ENCODE peak calls at places on chromosomes 2 and 18, in six cellular contexts. W, B, V, N, I and M are unnamed samples.

GRCh38 chr2:238285653-238286082 is 2.7 kb downstream of the PER2 start:
- DNase-seq in W (peak), B (no peak), V (peak), N (peak), I (peak), M (peak)

GRCh38 chr2:63057249-63058148 is 6.9 kb downstream of the OTX1 start:
- DNase-seq in W (no peak), B (no peak), V (no peak), N (no peak), I (no peak), M (no peak)

GRCh38 chr2:96763511-96764252 is 3.0 kb downstream of the CNNM4 start:
- DNase-seq in W (peak), B (peak), V (no peak), N (no peak), I (no peak), M (no peak)

GRCh38 chr18:24315170-24315569 is 82.5 kb downstream of the OSBPL1A start:
- DNase-seq in W (peak), B (peak), V (no peak), N (peak), I (no peak), M (peak)

GRCh38 chr18:574456-575228 is 5.5 kb upstream of the CETN1 start:
- DNase-seq in W (no peak), B (no peak), V (no peak), N (no peak), I (no peak), M (no peak)

GRCh38 chr2:240160291-240161086 is 20.0 kb upstream of the OTOS start:
- DNase-seq in W (no peak), B (no peak), V (peak), N (no peak), I (peak), M (no peak)

GRCh38 chr2:216235462-216235861 is 126.3 kb downstream of the XRCC5 start:
- DNase-seq in W (no peak), B (no peak), V (no peak), N (no peak), I (no peak), M (no peak)

GRCh38 chr2:215831296-215831913 is 181.9 kb downstream of the MREG start:
- DNase-seq in W (peak), B (no peak), V (no peak), N (peak), I (no peak), M (no peak)

GRCh38 chr2:169013628-169014026 is 17.5 kb downstream of the ABCB11 start:
- DNase-seq in W (no peak), B (no peak), V (no peak), N (no peak), I (no peak), M (no peak)

GRCh38 chr18:54150226-54150625 is 74.2 kb downstream of the MBD2 start:
- DNase-seq in W (no peak), B (no peak), V (no peak), N (no peak), I (no peak), M (no peak)

GRCh38 chr2:134234535-134234934 is 19.3 kb upstream of the MGAT5 start:
- DNase-seq in W (no peak), B (no peak), V (no peak), N (no peak), I (no peak), M (no peak)

GRCh38 chr2:237202288-237203030 is 116.8 kb downstream of the COPS8 start:
- DNase-seq in W (no peak), B (no peak), V (peak), N (no peak), I (no peak), M (no peak)

GRCh38 chr2:223759569-223760430 is 77.6 kb downstream of the AP1S3 start:
- DNase-seq in W (peak), B (no peak), V (no peak), N (peak), I (no peak), M (no peak)

GRCh38 chr18:31161757-31162418 is 768 bp downstream of the DSC1 start:
- DNase-seq in W (no peak), B (no peak), V (no peak), N (peak), I (no peak), M (no peak)

GRCh38 chr2:19759880-19760279 is 141.9 kb downstream of the TTC32 start:
- DNase-seq in W (no peak), B (no peak), V (no peak), N (no peak), I (no peak), M (no peak)

GRCh38 chr2:181742908-181743722 is 62.8 kb upstream of the NEUROD1 start:
- DNase-seq in W (peak), B (peak), V (no peak), N (peak), I (no peak), M (peak)

GRCh38 chr2:161427413-161428239 is 11.5 kb downstream of the TBR1 start:
- DNase-seq in W (peak), B (no peak), V (no peak), N (no peak), I (peak), M (no peak)

GRCh38 chr2:101431486-101431885 is 43.4 kb downstream of the RFX8 start:
- DNase-seq in W (peak), B (no peak), V (no peak), N (no peak), I (no peak), M (no peak)

GRCh38 chr2:147623328-147623727 is 221.5 kb upstream of the ACVR2A start:
- DNase-seq in W (no peak), B (peak), V (no peak), N (no peak), I (no peak), M (no peak)

GRCh38 chr2:242031481-242032019 is 162.0 kb downstream of the RTP5 start:
- DNase-seq in W (peak), B (peak), V (peak), N (peak), I (no peak), M (peak)

GRCh38 chr2:226756131-226756530 is 43.5 kb downstream of the IRS1 start:
- DNase-seq in W (peak), B (peak), V (no peak), N (peak), I (no peak), M (peak)

GRCh38 chr2:200540793-200541192 is 14.8 kb downstream of the SGO2 start:
- DNase-seq in W (no peak), B (no peak), V (no peak), N (no peak), I (no peak), M (no peak)

GRCh38 chr18:75125359-75126331 is 83.3 kb downstream of the PTGR3 start:
- DNase-seq in W (no peak), B (no peak), V (no peak), N (peak), I (peak), M (no peak)

GRCh38 chr18:46148810-46149209 is 44.6 kb downstream of the HAUS1 start:
- DNase-seq in W (peak), B (peak), V (no peak), N (peak), I (no peak), M (no peak)

GRCh38 chr2:119429225-119430000 is 2.2 kb upstream of the TMEM37 start:
- DNase-seq in W (peak), B (no peak), V (no peak), N (no peak), I (no peak), M (no peak)

GRCh38 chr2:119431976-119432881 is 575 bp downstream of the TMEM37 start:
- DNase-seq in W (peak), B (no peak), V (peak), N (peak), I (peak), M (no peak)

GRCh38 chr2:119428488-119429224 is 3.0 kb upstream of the TMEM37 start:
- DNase-seq in W (no peak), B (no peak), V (no peak), N (no peak), I (no peak), M (no peak)

GRCh38 chr2:119431155-119431975 is at the start of gene TMEM37:
- DNase-seq in W (peak), B (no peak), V (peak), N (peak), I (peak), M (no peak)

GRCh38 chr2:119430023-119430498 is 1.6 kb upstream of the TMEM37 start:
- DNase-seq in W (no peak), B (no peak), V (no peak), N (no peak), I (no peak), M (no peak)
- H3K27ac ChIP-seq in W (no peak), B (no peak), V (no peak), N (no peak), I (peak), M (no peak)

GRCh38 chr2:106030287-106031268 is 163.5 kb downstream of the UXS1 start:
- DNase-seq in W (peak), B (no peak), V (peak), N (peak), I (peak), M (peak)
- H3K4me3 ChIP-seq in W (no peak), B (no peak), V (no peak), N (no peak), I (no peak), M (peak)

GRCh38 chr2:151575338-151575737 is 158.9 kb downstream of the NEB start:
- DNase-seq in W (peak), B (no peak), V (no peak), N (peak), I (no peak), M (no peak)

GRCh38 chr2:151577116-151577515 is 157.2 kb downstream of the NEB start:
- DNase-seq in W (no peak), B (no peak), V (no peak), N (no peak), I (no peak), M (no peak)

GRCh38 chr2:151570191-151570590 is 160.5 kb downstream of the RIF1 start:
- DNase-seq in W (no peak), B (no peak), V (no peak), N (no peak), I (no peak), M (no peak)

DNA sequence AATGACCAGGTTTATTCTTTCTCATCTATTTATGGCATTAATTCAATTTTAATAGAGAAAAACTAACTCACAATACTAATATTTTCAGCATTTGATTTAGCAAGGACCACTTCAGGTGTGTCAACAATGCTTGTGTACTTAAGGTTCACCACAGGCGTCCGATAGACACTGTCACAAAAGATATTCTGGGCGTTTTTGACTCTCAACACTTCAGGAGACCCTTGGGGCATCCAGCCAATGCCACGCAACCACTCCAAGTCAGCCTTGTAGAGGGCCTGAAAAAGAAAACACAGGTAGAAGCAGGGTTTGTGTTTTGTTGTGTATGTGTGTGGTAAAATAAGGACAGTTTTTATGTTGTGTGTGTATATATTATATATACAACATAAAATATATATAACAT is 158.2 kb downstream of the NEB start:
- DNase-seq in W (no peak), B (no peak), V (no peak), N (no peak), I (no peak), M (no peak)
- H3K27ac ChIP-seq in W (no peak), B (no peak), V (no peak), N (no peak), I (no peak), M (no peak)

DNA sequence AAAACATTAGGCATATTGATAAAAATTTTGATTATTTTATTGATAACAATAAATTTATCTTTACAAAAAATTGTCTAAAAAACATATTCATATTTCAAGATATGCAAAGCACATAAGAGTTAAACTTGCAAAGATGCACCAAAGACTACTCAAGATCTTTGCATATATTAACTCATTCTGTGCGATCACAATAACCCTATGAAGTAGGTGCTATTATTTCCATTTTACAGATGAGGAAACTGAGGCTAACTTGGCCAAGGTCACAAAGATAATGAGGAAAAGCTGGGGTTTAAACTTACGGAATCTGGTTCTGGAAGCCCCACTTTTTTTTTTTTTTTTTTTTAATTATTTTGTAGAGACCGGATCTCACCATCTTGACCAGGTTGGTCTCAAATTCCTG is 94.4 kb upstream of the SERTAD2 start:
- DNase-seq in W (no peak), B (no peak), V (no peak), N (no peak), I (no peak), M (no peak)
- H3K4me3 ChIP-seq in W (peak), B (no peak), V (no peak), N (no peak), I (no peak), M (no peak)

DNA sequence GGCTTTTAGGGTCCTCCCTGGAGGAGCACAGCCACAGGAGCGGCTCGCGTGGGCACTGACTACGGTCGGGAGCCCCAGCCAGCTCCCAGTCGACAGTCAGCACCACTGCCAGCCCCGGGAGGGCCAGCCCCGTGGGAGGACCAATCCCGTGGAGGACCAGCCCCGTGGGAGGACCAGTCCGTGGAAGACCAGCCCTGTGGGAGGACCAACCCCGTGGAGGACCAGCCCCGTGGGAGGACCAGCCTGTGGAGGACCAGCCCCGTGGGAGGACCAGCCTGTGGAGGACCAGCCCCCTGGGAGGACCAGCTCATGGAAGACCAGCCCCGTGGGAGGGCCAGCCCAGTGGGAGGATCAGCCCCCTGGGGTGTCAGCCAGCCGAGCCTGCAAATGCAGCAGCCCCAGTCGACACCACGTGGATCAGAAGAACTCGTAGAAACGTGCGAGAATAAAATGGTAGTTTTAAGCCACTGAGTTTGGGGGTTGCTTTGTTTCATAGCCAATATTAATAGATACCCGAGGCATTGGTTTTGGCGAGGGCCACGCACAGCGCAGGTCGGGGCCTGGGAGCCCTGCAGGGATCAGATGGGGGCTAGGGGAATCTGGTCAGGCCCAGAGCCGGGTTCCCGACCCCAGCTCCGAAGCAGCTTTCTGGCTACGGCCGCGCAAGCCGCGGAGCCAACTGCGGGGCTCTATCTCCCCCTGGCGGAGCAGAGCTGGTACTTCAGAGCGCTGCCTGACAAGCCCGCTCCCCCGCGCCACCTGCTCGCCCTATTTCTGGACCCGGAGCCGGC is 73.0 kb downstream of the TEX51 start:
- DNase-seq in W (peak), B (peak), V (peak), N (peak), I (peak), M (peak)
- H3K27ac ChIP-seq in W (no peak), B (no peak), V (peak), N (no peak), I (peak), M (no peak)

GRCh38 chr2:176115883-176116813 is at the start of gene HOXD10:
- DNase-seq in W (peak), B (no peak), V (peak), N (no peak), I (peak), M (no peak)
- H3K4me3 ChIP-seq in W (peak), B (no peak), V (no peak), N (no peak), I (peak), M (no peak)

GRCh38 chr2:128466377-128467175 is 147.9 kb upstream of the HS6ST1 start:
- DNase-seq in W (peak), B (no peak), V (peak), N (no peak), I (no peak), M (no peak)
- H3K27ac ChIP-seq in W (no peak), B (no peak), V (no peak), N (no peak), I (no peak), M (no peak)

DNA sequence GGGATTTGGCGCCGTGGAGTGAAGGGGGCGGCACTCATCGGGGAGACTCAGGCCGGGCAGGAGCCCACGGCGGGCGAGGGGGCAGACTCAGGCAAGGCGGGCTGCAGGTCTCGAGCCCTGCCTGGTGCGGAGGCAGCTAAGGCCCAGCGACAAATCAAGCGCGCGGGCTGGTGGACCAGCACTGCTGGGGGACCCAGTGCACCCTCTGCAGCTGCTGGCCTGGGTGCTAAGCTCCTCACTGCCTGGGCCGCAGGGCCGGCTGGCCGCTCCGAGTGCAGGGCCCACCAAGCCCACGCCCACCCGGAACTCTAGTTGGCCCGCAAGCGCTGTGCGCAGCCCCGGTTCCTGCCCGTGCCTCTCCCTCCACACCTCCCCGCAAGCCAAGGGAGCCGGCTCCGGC is 26.2 kb upstream of the SPP2 start:
- DNase-seq in W (no peak), B (no peak), V (no peak), N (no peak), I (no peak), M (no peak)
- H3K4me3 ChIP-seq in W (no peak), B (no peak), V (no peak), N (no peak), I (no peak), M (no peak)

DNA sequence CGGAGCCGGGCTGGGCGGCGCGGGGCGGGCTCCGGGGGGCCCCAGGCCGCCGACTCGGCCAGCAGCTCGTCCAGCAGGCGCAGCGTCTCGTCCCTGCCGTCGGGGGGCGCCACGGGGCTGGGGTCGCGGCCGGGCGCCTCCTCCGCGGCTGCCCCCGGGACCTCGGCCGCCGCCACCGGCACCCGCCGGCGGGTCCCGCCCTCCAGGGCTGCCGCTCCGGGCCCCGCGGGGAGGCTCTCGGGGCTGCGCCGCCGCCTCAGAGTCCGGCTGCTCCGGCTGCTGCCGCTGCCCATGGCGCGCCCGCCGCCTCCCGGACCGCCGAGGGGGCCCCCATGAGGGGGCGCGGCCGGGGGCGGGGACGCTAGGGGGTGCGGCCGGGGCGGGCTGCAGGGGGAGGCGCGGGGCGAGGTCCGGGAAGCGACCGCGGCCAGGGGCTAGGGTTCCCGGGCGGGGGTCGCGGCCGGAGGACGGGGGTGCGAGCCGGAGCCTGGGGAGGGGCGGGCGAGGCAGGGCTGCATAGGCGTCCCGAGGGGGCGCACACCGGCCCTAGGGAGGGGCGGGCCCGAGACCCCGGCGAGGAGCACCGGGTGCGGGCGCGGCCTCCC is at the start of gene CYS1:
- DNase-seq in W (peak), B (no peak), V (no peak), N (no peak), I (peak), M (no peak)
- H3K27ac ChIP-seq in W (peak), B (no peak), V (peak), N (no peak), I (peak), M (no peak)

DNA sequence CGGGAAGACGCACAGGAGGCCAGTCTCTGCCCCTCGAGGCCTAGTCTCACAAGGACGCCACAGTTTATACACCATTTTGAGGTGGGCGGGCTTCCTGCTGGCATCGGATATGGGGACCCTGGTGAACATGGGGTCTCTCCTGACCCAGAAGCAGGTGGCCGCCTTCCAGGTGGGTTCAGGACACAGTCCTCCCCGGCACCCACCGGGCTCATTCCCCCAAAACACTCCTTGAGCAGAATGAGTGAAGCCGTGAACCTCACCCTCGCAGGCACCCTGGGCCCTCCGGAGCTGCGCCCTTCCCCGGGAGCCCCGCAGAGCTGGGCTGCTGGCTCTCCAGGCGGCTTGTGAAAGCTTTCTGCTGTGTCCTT is 6.5 kb downstream of the NFATC1 start:
- DNase-seq in W (no peak), B (no peak), V (no peak), N (no peak), I (peak), M (no peak)
- H3K4me3 ChIP-seq in W (no peak), B (peak), V (no peak), N (no peak), I (no peak), M (no peak)